ENCODE peak calls at places on chromosomes 7 and 10, in five cellular contexts. K is HCT116, M is GM23338, S is PC-3, V is GM23248. R is an unnamed sample.

GRCh38 chr7:2437136-2437535 is 33.7 kb downstream of the CHST12 start:
- DNase-seq in M (no peak), V (no peak), K (no peak), S (no peak), R (no peak)

GRCh38 chr10:44827431-44828006 is 83.6 kb upstream of the TMEM72 start:
- DNase-seq in M (no peak), V (no peak), K (no peak), S (no peak), R (no peak)

GRCh38 chr7:6708304-6708703 is 1.6 kb upstream of the ZNF12 start:
- DNase-seq in V (no peak), M (no peak), S (no peak), K (no peak), R (no peak)

GRCh38 chr10:14478639-14479038 is 147.9 kb upstream of the FRMD4A start:
- DNase-seq in V (peak; percentile 78), K (peak; percentile 19), S (peak; percentile 27), M (peak; percentile 86), R (peak; percentile 82)

GRCh38 chr7:30697716-30698460 is 15.6 kb upstream of the CRHR2 start:
- DNase-seq in M (peak; percentile 34), V (no peak), S (no peak), K (no peak), R (no peak)

GRCh38 chr10:12214763-12215218 is 18.8 kb downstream of the CDC123 start:
- DNase-seq in S (peak; percentile 28), M (peak; percentile 73), K (no peak), V (peak; percentile 81), R (peak; percentile 61)

GRCh38 chr7:55132890-55133551 is 114.2 kb downstream of the EGFR start:
- DNase-seq in K (peak; percentile 97), V (peak; percentile 99), M (no peak), S (peak; percentile 98), R (no peak)

GRCh38 chr7:17580141-17580540 is 281.7 kb downstream of the AHR start:
- DNase-seq in M (no peak), V (peak; percentile 96), K (no peak), S (peak; percentile 54), R (no peak)

GRCh38 chr7:130883928-130884327 is 149.9 kb upstream of the KLF14 start:
- DNase-seq in K (no peak), M (no peak), V (no peak), S (no peak), R (no peak)

GRCh38 chr10:15200626-15201025 is 32.1 kb upstream of the NMT2 start:
- DNase-seq in S (peak; percentile 89), M (peak; percentile 79), V (peak; percentile 87), K (peak; percentile 90), R (no peak)

GRCh38 chr10:130606001-130606405 is 469.8 kb downstream of the GLRX3 start:
- DNase-seq in K (no peak), V (no peak), M (no peak), S (no peak), R (no peak)

GRCh38 chr10:99888623-99889022 is 106.2 kb downstream of the ABCC2 start:
- DNase-seq in K (no peak), V (peak; percentile 75), M (no peak), S (no peak), R (no peak)

GRCh38 chr7:139828880-139829653 is at the start of gene TBXAS1:
- DNase-seq in K (no peak), M (no peak), V (no peak), S (peak; percentile 65), R (no peak)

GRCh38 chr10:69202332-69202731 is 17.8 kb upstream of the HKDC1 start:
- DNase-seq in M (no peak), S (no peak), K (no peak), V (peak; percentile 30), R (no peak)

GRCh38 chr7:4834601-4835397 is 27.0 kb downstream of the PAPOLB start:
- DNase-seq in M (no peak), S (no peak), V (no peak), K (no peak), R (no peak)

GRCh38 chr10:96588601-96589419 is 2.0 kb upstream of the TM9SF3 start:
- DNase-seq in S (no peak), M (no peak), V (peak; percentile 52), K (no peak), R (no peak)

GRCh38 chr10:70378122-70378521 is 4.3 kb downstream of the LRRC20 start:
- DNase-seq in V (peak; percentile 86), M (no peak), S (peak; percentile 99), K (peak; percentile 88), R (no peak)

GRCh38 chr10:18658301-18658991 is 785 bp upstream of the ARL5B start:
- DNase-seq in K (no peak), V (peak; percentile 79), M (no peak), S (no peak), R (peak; percentile 3)

GRCh38 chr7:79854621-79855020 is 280.0 kb upstream of the GNAI1 start:
- DNase-seq in M (no peak), K (no peak), V (peak; percentile 51), S (no peak), R (no peak)

GRCh38 chr10:79007037-79007842 is 61.5 kb upstream of the ZMIZ1 start:
- DNase-seq in S (no peak), K (no peak), V (no peak), M (no peak), R (no peak)

GRCh38 chr10:69714572-69714971 is 84.5 kb downstream of the FAM241B start:
- DNase-seq in K (no peak), S (no peak), M (no peak), V (no peak), R (no peak)

GRCh38 chr7:42621543-42622219 is 290.2 kb downstream of the C7orf25 start:
- DNase-seq in K (no peak), V (no peak), S (no peak), M (no peak), R (no peak)

GRCh38 chr7:77327932-77328628 is 88.1 kb downstream of the GSAP start:
- DNase-seq in K (no peak), V (peak; percentile 40), M (no peak), S (peak; percentile 23), R (no peak)

GRCh38 chr10:30918651-30919050 is 113.0 kb downstream of the ZNF438 start:
- DNase-seq in M (no peak), K (no peak), S (no peak), V (no peak), R (no peak)

GRCh38 chr10:128095753-128096469 is 30.3 kb downstream of the MKI67 start:
- DNase-seq in S (no peak), K (no peak), V (no peak), M (no peak), R (no peak)

GRCh38 chr7:80843018-80843671 is 75.7 kb downstream of the SEMA3C start:
- DNase-seq in S (no peak), M (no peak), K (no peak), V (no peak), R (no peak)

GRCh38 chr7:115059312-115059711 is 137.4 kb downstream of the MDFIC start:
- DNase-seq in K (no peak), S (no peak), M (no peak), V (no peak), R (no peak)

GRCh38 chr10:91564026-91564425 is 68.8 kb downstream of the PPP1R3C start:
- DNase-seq in M (no peak), V (no peak), K (no peak), S (no peak), R (no peak)

GRCh38 chr10:31940839-31941653 is 12.4 kb upstream of the ARHGAP12 start:
- DNase-seq in M (no peak), K (peak; percentile 99), V (peak; percentile 98), S (peak; percentile 98), R (no peak)

GRCh38 chr7:14905764-14906163 is 3.2 kb upstream of the DGKB start:
- DNase-seq in M (no peak), K (no peak), S (no peak), V (no peak), R (no peak)

GRCh38 chr10:28494420-28494819 is 38.5 kb upstream of the WAC start:
- DNase-seq in V (no peak), K (no peak), M (no peak), S (no peak), R (no peak)

GRCh38 chr7:28280516-28280915 is 99.9 kb upstream of the JAZF1 start:
- DNase-seq in V (no peak), M (no peak), K (no peak), S (no peak), R (peak; percentile 60)

GRCh38 chr7:107534139-107534538 is 29.6 kb downstream of the COG5 start:
- DNase-seq in K (no peak), M (no peak), V (no peak), S (no peak), R (no peak)

GRCh38 chr7:107543338-107543993 is 20.3 kb downstream of the COG5 start:
- DNase-seq in S (no peak), M (no peak), K (no peak), V (no peak), R (no peak)

GRCh38 chr7:107539824-107540223 is 23.9 kb downstream of the COG5 start:
- DNase-seq in S (no peak), K (no peak), M (no peak), V (no peak), R (no peak)

GRCh38 chr7:107538001-107538400 is 25.7 kb downstream of the COG5 start:
- DNase-seq in S (no peak), M (peak; percentile 27), K (no peak), V (no peak), R (no peak)
- TF ChIP-seq EZH2phosphoT487 in S (no peak), M (no peak), K (no peak), V (no peak), R (no peak)

DNA sequence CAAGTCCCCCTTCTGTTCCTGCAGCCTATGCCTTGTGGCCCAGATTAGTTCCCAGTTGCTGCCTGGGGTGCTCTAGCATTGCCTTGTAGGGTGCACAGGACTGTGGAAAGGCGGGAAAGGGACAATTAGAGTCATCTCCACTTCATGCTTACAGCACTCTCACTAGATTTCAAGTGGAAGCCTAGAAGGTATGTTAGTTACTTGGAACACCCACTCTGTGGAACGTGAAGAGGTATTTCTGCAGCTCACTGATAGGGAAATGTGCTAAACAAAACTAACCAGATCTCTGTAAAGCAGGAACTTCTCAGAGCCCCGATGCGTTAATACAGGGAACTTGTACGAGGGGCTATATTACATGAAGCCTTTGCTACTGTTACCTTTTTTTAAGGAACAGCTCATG is 19.4 kb downstream of the STMP1 start:
- DNase-seq in K (no peak), V (no peak), S (no peak), M (no peak), R (no peak)
- TF ChIP-seq EZH2phosphoT487 in K (no peak), V (no peak), S (no peak), M (no peak), R (no peak)

GRCh38 chr7:138695106-138695505 is 6.1 kb downstream of the SVOPL start:
- DNase-seq in S (no peak), K (no peak), M (no peak), V (no peak), R (no peak)
- TF ChIP-seq EZH2phosphoT487 in S (no peak), K (no peak), M (no peak), V (no peak), R (no peak)

GRCh38 chr7:64308019-64308275 is 5.8 kb upstream of the ZNF736 start:
- DNase-seq in M (no peak), S (no peak), K (no peak), V (no peak), R (no peak)
- TF ChIP-seq EZH2phosphoT487 in M (no peak), S (no peak), K (no peak), V (no peak), R (no peak)

GRCh38 chr7:129307592-129307991 is 82.8 kb downstream of the AHCYL2 start:
- DNase-seq in S (no peak), K (no peak), M (no peak), V (no peak), R (no peak)
- TF ChIP-seq EZH2phosphoT487 in S (no peak), K (no peak), M (no peak), V (no peak), R (no peak)